ENCODE peak calls at places on chromosomes 4 and X, in five cellular contexts. F is PC-3, X is GM23248, M is endothelial cell of umbilical vein, D is neuronal stem cell. N is an unnamed sample.

GRCh38 chrX:39675619-39676018 is 422.1 kb downstream of the BCOR start:
- DNase-seq in F (no peak), X (peak; percentile 50), D (no peak), M (no peak), N (peak; percentile 44)

GRCh38 chr4:120773641-120774040 is 148.9 kb downstream of the PRDM5 start:
- DNase-seq in X (no peak), F (no peak), M (no peak), D (no peak), N (no peak)

GRCh38 chr4:9898596-9899345 is 117.3 kb downstream of the DRD5 start:
- DNase-seq in M (peak; percentile 9), D (peak; percentile 49), X (peak; percentile 39), F (peak; percentile 35), N (peak; percentile 40)

GRCh38 chrX:101071585-101071984 is 7.1 kb upstream of the TMEM35A start:
- DNase-seq in X (no peak), D (no peak), M (no peak), F (no peak), N (no peak)

GRCh38 chrX:30296408-30297254 is 12.6 kb downstream of the NR0B1 start:
- DNase-seq in X (no peak), D (no peak), M (no peak), F (peak; percentile 29), N (no peak)

GRCh38 chrX:134642394-134642793 is 15.9 kb downstream of the PLAC1 start:
- DNase-seq in D (no peak), X (no peak), M (no peak), F (no peak), N (no peak)

GRCh38 chrX:54042609-54043010 is 1.7 kb downstream of the PHF8 start:
- DNase-seq in M (peak; percentile 67), X (peak; percentile 83), D (peak; percentile 33), F (peak; percentile 67), N (peak; percentile 26)

GRCh38 chr4:116020141-116020722 is 906.8 kb upstream of the NDST4 start:
- DNase-seq in X (no peak), F (no peak), M (no peak), D (no peak), N (no peak)

GRCh38 chrX:114782925-114783324 is 199.0 kb downstream of the HTR2C start:
- DNase-seq in X (no peak), D (no peak), M (no peak), F (no peak), N (no peak)

GRCh38 chr4:12875640-12876243 is 608.4 kb downstream of the RAB28 start:
- DNase-seq in D (no peak), X (no peak), F (no peak), M (no peak), N (no peak)

GRCh38 chr4:8340721-8341680 is 71.4 kb downstream of the HTRA3 start:
- DNase-seq in X (no peak), D (no peak), M (no peak), F (no peak), N (peak; percentile 50)

GRCh38 chrX:129717902-129718301 is 20.9 kb upstream of the XPNPEP2 start:
- DNase-seq in D (no peak), M (no peak), F (peak; percentile 49), X (peak; percentile 80), N (no peak)

GRCh38 chr4:40196724-40197281 is at the start of gene RHOH:
- DNase-seq in D (no peak), F (no peak), M (no peak), X (no peak), N (peak; percentile 37)

GRCh38 chrX:34656467-34656841 is 631 bp downstream of the TMEM47 start:
- DNase-seq in X (peak; percentile 39), F (no peak), M (peak; percentile 7), D (no peak), N (no peak)

GRCh38 chrX:113868169-113868568 is 715.7 kb upstream of the HTR2C start:
- DNase-seq in M (no peak), D (no peak), X (no peak), F (no peak), N (no peak)

GRCh38 chr4:40321671-40322131 is 13.4 kb upstream of the CHRNA9 start:
- DNase-seq in M (peak; percentile 39), F (no peak), D (no peak), X (peak; percentile 47), N (no peak)

GRCh38 chr4:75630174-75630931 is at the start of gene CDKL2:
- DNase-seq in X (peak; percentile 53), F (peak; percentile 80), M (peak; percentile 71), D (peak; percentile 74), N (peak; percentile 97)

GRCh38 chrX:2848806-2849420 is 20.2 kb downstream of the GYG2 start:
- DNase-seq in D (no peak), F (peak; percentile 19), X (peak; percentile 43), M (no peak), N (no peak)

GRCh38 chrX:101759000-101759399 is 99.3 kb upstream of the ARMCX2 start:
- DNase-seq in D (peak; percentile 52), M (peak; percentile 69), X (peak; percentile 60), F (peak; percentile 65), N (peak; percentile 25)

GRCh38 chr4:145207934-145208333 is 27.5 kb upstream of the OTUD4 start:
- DNase-seq in X (peak; percentile 39), M (no peak), D (no peak), F (no peak), N (no peak)

GRCh38 chr4:133377286-133377685 is 228.2 kb downstream of the PCDH10 start:
- DNase-seq in D (no peak), M (no peak), F (no peak), X (no peak), N (no peak)

GRCh38 chrX:108090474-108091265 is 672 bp downstream of the PSMD10 start:
- DNase-seq in M (peak; percentile 39), F (peak; percentile 5), X (peak; percentile 62), D (no peak), N (no peak)

GRCh38 chrX:22063284-22063683 is 31.2 kb downstream of the PHEX start:
- DNase-seq in F (no peak), D (peak; percentile 12), M (no peak), X (no peak), N (no peak)

GRCh38 chr4:111959202-111959601 is 186.1 kb upstream of the FAM241A start:
- DNase-seq in X (peak; percentile 62), F (peak; percentile 48), D (no peak), M (peak; percentile 41), N (peak; percentile 29)

GRCh38 chr4:24850669-24851068 is 55.3 kb downstream of the SOD3 start:
- DNase-seq in F (peak; percentile 77), M (peak; percentile 69), D (no peak), X (peak; percentile 86), N (no peak)

GRCh38 chr4:154082760-154083530 is 294.1 kb upstream of the SFRP2 start:
- DNase-seq in F (peak; percentile 40), D (peak; percentile 8), X (peak; percentile 31), M (no peak), N (no peak)

GRCh38 chrX:73930300-73930699 is 367.3 kb downstream of the CHIC1 start:
- DNase-seq in M (peak; percentile 24), F (peak; percentile 15), D (no peak), X (no peak), N (no peak)

GRCh38 chr4:120066182-120066524 is 495 bp downstream of the MAD2L1 start:
- DNase-seq in F (peak; percentile 33), X (peak; percentile 39), M (no peak), D (no peak), N (no peak)

GRCh38 chr4:40702800-40703151 is 47.0 kb upstream of the NSUN7 start:
- DNase-seq in M (no peak), F (peak; percentile 9), D (no peak), X (no peak), N (no peak)

GRCh38 chr4:109728385-109728784 is 1.5 kb downstream of the PLA2G12A start:
- DNase-seq in D (no peak), X (no peak), F (peak; percentile 49), M (no peak), N (no peak)
- H3K9ac ChIP-seq in D (no peak overlapping the region), X (no peak overlapping the region), F (peak overlapping the region; percentile 81), M (no peak overlapping the region), N (no peak overlapping the region)

GRCh38 chr4:7186516-7187296 is 5.6 kb upstream of the SORCS2 start:
- DNase-seq in F (no peak), D (no peak), X (no peak), M (no peak), N (no peak)
- H3K27me3 ChIP-seq in F (no peaks in the 10 kb centered on the region), D (peaks cover 42% of the 10 kb centered on the region), X (peaks cover 43% of the 10 kb centered on the region), M (peaks cover 9% of the 10 kb centered on the region), N (no peaks in the 10 kb centered on the region)

DNA sequence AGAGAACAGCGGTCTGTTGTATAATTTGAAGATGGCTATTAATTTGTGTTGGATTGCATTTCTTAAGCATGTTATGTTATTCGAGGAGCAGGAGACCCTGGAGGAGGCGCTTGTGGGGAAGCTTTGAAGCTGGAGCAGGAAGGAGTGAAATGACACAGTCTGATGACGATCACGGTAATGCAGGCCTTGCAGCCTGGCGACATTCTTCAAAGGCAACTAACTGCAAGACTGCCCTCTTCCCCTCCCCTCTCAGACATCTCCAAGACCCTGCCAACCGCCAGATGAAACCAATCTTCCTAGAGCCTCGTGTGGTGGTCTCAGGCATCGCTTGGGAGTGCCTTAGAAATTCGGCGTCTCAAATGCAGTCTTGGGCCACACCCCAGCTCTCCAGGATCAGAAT is 16.1 kb downstream of the CLCN4 start:
- DNase-seq in M (no peak), X (peak; percentile 7), F (no peak), D (peak; percentile 6), N (no peak)
- H3K9ac ChIP-seq in M (no peak overlapping the region), X (peak overlapping the region; percentile 44), F (no peak overlapping the region), D (no peak overlapping the region), N (no peak overlapping the region)

DNA sequence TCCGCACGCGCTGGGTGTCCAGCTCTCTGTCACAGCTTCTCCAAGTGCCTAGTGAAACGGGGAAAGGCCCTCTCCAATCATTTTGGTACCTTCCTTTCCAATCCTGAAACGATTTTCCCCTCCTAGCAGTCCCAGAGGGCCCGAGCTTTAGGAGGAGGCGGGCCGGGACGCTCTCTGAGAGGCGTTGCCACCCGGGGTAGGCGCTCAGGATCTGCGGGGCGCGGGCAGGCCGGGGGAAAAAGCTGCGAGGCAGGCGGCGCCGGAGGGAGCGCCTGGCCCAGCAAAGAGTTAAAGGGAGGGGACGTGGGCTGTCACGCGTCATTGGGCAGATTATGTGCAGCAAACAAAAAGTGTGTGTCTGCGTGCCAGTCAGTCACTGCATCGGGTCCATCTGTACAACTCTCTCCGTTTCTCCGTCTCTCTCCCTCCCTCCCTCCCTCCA is at the start of gene PRDM8:
- DNase-seq in X (peak; percentile 61), M (no peak), D (no peak), F (no peak), N (no peak)
- H3K27me3 ChIP-seq in X (no peaks in the 10 kb centered on the region), M (peaks cover 75% of the 10 kb centered on the region), D (peaks cover 93% of the 10 kb centered on the region), F (no peaks in the 10 kb centered on the region), N (peaks cover 19% of the 10 kb centered on the region)

DNA sequence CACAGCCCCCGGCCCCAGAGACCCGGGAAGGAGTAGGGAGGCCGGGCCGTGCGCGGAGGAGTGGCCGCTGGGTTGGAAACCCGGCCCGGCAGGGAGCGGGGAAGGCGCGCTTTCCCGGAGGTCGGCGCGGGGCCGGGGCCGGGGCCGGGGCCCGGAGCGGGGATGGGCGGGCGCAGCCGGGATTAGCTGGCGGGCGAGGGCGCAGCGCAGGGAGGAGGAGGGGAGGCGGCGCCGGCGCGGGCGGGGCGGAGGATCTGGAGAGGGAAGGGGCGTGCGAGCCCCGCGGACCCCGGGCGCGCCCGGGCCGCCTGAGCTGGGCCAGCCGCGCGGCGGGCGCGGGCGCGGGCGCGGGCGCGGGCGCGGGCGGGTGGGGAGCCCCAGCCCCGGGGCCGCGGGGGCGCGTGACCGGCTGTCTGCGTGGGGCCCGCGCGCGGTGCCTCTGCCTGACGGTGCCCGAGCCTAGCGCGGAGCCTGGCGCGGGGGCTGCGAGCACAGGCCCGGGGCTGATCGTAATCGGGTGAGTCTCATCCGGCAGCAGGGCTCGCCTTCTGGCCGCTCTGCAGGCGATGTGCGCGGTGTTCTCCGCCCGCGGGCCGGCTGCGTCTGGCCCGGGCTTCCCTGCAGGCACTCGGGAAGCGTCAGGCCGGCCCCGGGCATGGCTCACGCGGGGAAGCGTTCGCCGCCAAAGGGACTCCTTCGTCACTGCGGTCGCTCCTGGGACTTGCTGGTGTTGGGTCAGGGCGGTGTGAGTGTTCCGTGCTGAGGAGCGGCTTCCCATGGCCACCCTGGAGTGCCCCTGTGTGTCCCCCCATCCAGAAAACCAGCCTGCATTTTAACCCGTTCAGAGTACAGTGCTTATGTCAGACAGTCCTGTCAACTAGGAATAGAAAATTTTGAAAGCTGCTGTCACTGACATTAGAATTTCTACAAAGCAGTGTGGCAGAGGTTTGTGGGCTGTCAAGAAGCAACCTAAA is 40.4 kb downstream of the FAM149A start:
- DNase-seq in M (peak; percentile 20), D (peak; percentile 77), F (peak; percentile 6), X (peak; percentile 76), N (peak; percentile 66)
- H3K9ac ChIP-seq in M (no peak overlapping the region), D (peak overlapping the region; percentile 95), F (no peak overlapping the region), X (peak overlapping the region; percentile 61), N (peak overlapping the region; percentile 67)

N was measured in colonic mucosa.